ENCODE peak calls at places on chromosomes 12 and 14, in five cellular contexts. D, I, M, C and A are unnamed samples.

GRCh38 chr14:96037891-96038557 is 1.1 kb upstream of the C14orf132 start:
- DNase-seq in D (no peak), I (peak; percentile 88), M (no peak), C (no peak), A (no peak)

GRCh38 chr14:35197015-35197414 is 74.7 kb downstream of the PRORP start:
- DNase-seq in D (no peak), I (no peak), M (no peak), C (no peak), A (no peak)

GRCh38 chr12:104281636-104282035 is 21.9 kb upstream of the EID3 start:
- DNase-seq in D (no peak), I (no peak), M (no peak), C (no peak), A (no peak)

GRCh38 chr12:116517431-116518045 is 41.6 kb upstream of the MAP1LC3B2 start:
- DNase-seq in D (no peak), I (no peak), M (no peak), C (no peak), A (no peak)

GRCh38 chr12:120247621-120248030 is 17.9 kb downstream of the PXN start:
- DNase-seq in D (no peak), I (no peak), M (no peak), C (no peak), A (no peak)

GRCh38 chr12:115335594-115335993 is 651.6 kb upstream of the TBX3 start:
- DNase-seq in D (no peak), I (no peak), M (no peak), C (no peak), A (no peak)

GRCh38 chr12:19428261-19428660 is 11.0 kb upstream of the AEBP2 start:
- DNase-seq in D (peak; percentile 93), I (no peak), M (no peak), C (no peak), A (no peak)

GRCh38 chr14:33802737-33803136 is 148.1 kb downstream of the EGLN3 start:
- DNase-seq in D (no peak), I (no peak), M (no peak), C (no peak), A (no peak)

GRCh38 chr12:100163416-100164152 is 20.9 kb upstream of the BLTP3B start:
- DNase-seq in D (peak; percentile 94), I (peak; percentile 90), M (peak; percentile 42), C (no peak), A (peak; percentile 48)

GRCh38 chr14:59688224-59689170 is 111.9 kb upstream of the CCDC175 start:
- DNase-seq in D (peak; percentile 62), I (no peak), M (no peak), C (peak; percentile 16), A (no peak)

GRCh38 chr12:130949806-130950205 is 3.9 kb upstream of the ADGRD1 start:
- DNase-seq in D (no peak), I (no peak), M (no peak), C (no peak), A (no peak)

GRCh38 chr14:51846631-51847488 is 13.6 kb upstream of the GNG2 start:
- DNase-seq in D (peak; percentile 99), I (peak; percentile 63), M (peak; percentile 67), C (no peak), A (no peak)

GRCh38 chr12:64268409-64268808 is 46.3 kb upstream of the KICS2 start:
- DNase-seq in D (no peak), I (no peak), M (no peak), C (no peak), A (no peak)

GRCh38 chr14:77139022-77139421 is 2.6 kb downstream of the ZDHHC22 start:
- DNase-seq in D (no peak), I (peak; percentile 51), M (no peak), C (no peak), A (no peak)

GRCh38 chr12:60194682-60195081 is 598.9 kb downstream of the SLC16A7 start:
- DNase-seq in D (no peak), I (no peak), M (no peak), C (no peak), A (no peak)

GRCh38 chr14:79293482-79293881 is 917.8 kb downstream of the DIO2 start:
- DNase-seq in D (no peak), I (no peak), M (no peak), C (no peak), A (no peak)

GRCh38 chr12:97159397-97159796 is 252.3 kb downstream of the NEDD1 start:
- DNase-seq in D (no peak), I (no peak), M (no peak), C (no peak), A (no peak)

GRCh38 chr14:55127491-55127951 is 1.5 kb upstream of the LGALS3 start:
- DNase-seq in D (peak; percentile 64), I (no peak), M (no peak), C (peak; percentile 80), A (no peak)

GRCh38 chr14:80202888-80203562 is 8.3 kb downstream of the DIO2 start:
- DNase-seq in D (peak; percentile 55), I (no peak), M (no peak), C (no peak), A (no peak)

GRCh38 chr12:66403746-66404145 is 101.5 kb downstream of the HELB start:
- DNase-seq in D (no peak), I (no peak), M (no peak), C (no peak), A (no peak)

GRCh38 chr12:124676725-124677462 is 109.5 kb upstream of the NCOR2 start:
- DNase-seq in D (no peak), I (no peak), M (no peak), C (no peak), A (no peak)

GRCh38 chr12:26153421-26154154 is 28.8 kb upstream of the BHLHE41 start:
- DNase-seq in D (no peak), I (no peak), M (no peak), C (peak; percentile 85), A (no peak)

GRCh38 chr14:103607822-103608221 is 21.2 kb upstream of the KLC1 start:
- DNase-seq in D (no peak), I (no peak), M (no peak), C (no peak), A (no peak)

GRCh38 chr12:59007620-59008019 is 87.3 kb upstream of the LRIG3 start:
- DNase-seq in D (no peak), I (no peak), M (no peak), C (no peak), A (no peak)

GRCh38 chr12:123490089-123490488 is 32.1 kb downstream of the SNRNP35 start:
- DNase-seq in D (no peak), I (no peak), M (no peak), C (no peak), A (no peak)

GRCh38 chr14:99676657-99677056 is 7.4 kb upstream of the CYP46A1 start:
- DNase-seq in D (no peak), I (no peak), M (no peak), C (no peak), A (no peak)

GRCh38 chr14:96949594-96949993 is 152.4 kb downstream of the VRK1 start:
- DNase-seq in D (no peak), I (no peak), M (no peak), C (no peak), A (no peak)

GRCh38 chr14:87187787-87188186 is 805.2 kb downstream of the GALC start:
- DNase-seq in D (no peak), I (no peak), M (no peak), C (no peak), A (no peak)

GRCh38 chr12:15563683-15564082 is 225.5 kb downstream of the EPS8 start:
- DNase-seq in D (no peak), I (no peak), M (no peak), C (peak; percentile 37), A (no peak)

GRCh38 chr12:124565071-124565491 is 2.3 kb downstream of the NCOR2 start:
- DNase-seq in D (no peak), I (no peak), M (no peak), C (no peak), A (no peak)

DNA sequence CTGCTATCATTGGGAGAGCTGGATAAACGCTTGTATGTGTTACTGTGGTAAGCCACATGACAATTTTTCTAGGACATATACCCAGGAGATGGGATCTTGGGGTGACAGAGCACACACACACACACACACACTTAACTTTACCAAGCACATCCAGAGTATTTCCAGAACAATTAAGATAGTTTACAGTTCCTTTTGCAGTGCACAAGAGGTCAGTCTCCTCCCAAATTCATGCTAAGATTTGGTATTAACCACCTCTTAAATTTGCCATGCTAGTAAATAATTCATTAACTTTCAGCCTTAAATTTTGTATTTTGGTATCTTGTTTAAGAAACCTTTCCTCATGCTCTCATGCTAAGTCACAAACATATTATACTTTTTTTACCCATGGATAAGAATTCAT is 33.9 kb upstream of the LIMA1 start:
- DNase-seq in D (no peak), I (no peak), M (no peak), C (no peak), A (no peak)
- TF ChIP-seq CTCF in D (no peak), I (no peak), M (no peak), C (no peak), A (no peak)

GRCh38 chr12:46370792-46371717 is 1.5 kb downstream of the SLC38A2 start:
- DNase-seq in D (peak; percentile 95), I (peak; percentile 95), M (peak; percentile 94), C (no peak), A (peak; percentile 58)
- TF ChIP-seq CTCF in D (peak; percentile 2), I (no peak), M (no peak), C (no peak), A (no peak)

GRCh38 chr12:43882578-43883178 is 46.8 kb downstream of the TMEM117 start:
- DNase-seq in D (peak; percentile 74), I (no peak), M (no peak), C (peak; percentile 35), A (no peak)
- TF ChIP-seq CTCF in D (peak; percentile 83), I (peak; percentile 80), M (peak; percentile 78), C (peak; percentile 81), A (peak; percentile 97)

DNA sequence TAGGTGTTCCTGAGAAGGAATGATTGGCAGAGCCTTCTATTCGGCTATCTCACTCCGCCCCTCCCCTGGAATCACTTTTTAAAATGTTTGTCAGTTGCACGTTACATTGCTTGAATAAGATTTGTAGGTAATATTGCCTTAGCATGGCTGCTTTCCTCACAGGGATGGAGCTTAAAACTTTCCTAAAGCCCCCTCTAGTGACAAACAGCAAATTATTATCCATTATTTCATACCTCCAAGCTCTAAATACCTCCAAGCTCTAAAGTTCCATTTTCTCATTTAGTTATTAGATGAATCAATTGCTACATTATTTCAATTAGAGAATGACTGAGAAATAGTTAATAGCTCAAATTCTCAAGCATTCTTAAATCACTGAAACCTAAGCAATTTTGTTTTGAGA is 5.1 kb upstream of the SPATA7 start:
- DNase-seq in D (peak; percentile 4), I (no peak), M (no peak), C (no peak), A (no peak)
- TF ChIP-seq CTCF in D (no peak), I (no peak), M (no peak), C (peak; percentile 15), A (peak; percentile 41)

DNA sequence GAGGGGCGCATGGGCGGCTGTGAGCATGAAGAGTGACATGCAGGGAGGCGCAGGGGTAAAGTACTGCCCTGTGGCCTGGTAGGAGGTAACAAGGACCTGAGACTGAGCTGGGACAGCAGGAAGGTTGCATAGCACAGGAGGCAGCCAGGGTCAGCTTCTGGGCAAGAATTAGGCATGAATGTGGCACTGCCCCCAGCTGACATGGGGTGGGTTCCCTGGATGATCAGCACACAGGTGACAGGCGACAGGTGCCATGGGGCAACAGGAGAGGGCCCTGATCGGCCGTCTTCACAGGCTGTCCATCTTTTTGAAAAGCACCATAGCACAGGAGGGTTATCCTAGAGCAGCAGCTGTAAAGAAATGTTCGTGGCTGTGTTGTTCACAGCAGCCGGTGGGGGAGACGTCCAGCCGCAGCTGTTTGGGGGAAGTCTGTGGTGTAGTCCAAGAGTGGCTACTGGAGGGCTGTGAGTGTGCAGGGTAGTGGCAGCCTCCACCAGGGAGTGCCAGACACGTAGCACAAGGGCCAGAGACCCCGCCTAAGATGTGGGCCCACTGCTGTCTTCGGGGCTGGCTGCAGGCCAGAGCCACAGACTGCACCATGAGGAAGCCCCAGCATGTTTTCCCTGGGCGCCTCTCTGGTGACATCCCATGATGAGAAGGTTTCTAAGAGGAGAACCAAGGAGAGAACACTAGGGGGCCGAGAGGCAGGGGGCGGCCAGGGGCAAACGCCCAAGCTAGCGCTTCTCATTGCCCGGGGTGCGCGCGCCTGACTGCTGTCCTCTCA is 8.4 kb downstream of the CLBA1 start:
- DNase-seq in D (no peak), I (no peak), M (no peak), C (no peak), A (no peak)
- TF ChIP-seq CTCF in D (no peak), I (no peak), M (no peak), C (no peak), A (no peak)